ENCODE peak calls at places on chromosomes 12 and 14, in ten cellular contexts. O is psoas muscle, D is fibroblast of the aortic adventitia, K is left ventricle myocardium superior, V is choroid plexus epithelial cell, T is WERI-Rb-1, P is MV-4-11, B is RPMI8226, H is EH, E is bronchial epithelial cell. A is an unnamed sample.

GRCh38 chr12:101891462-101891971 is 14.1 kb downstream of the DRAM1 start:
- DNase-seq in D (peak), K (no peak), T (no peak), V (peak), B (peak), H (peak), O (no peak), E (peak), P (peak), A (no peak)

GRCh38 chr14:36585100-36585499 is 2.7 kb upstream of the NKX2-8 start:
- DNase-seq in K (no peak), E (no peak), B (no peak), D (no peak), H (no peak), T (no peak), P (no peak), V (no peak), O (no peak), A (no peak)

GRCh38 chr12:68451261-68452091 is 119.3 kb upstream of the MDM1 start:
- DNase-seq in H (peak), T (no peak), E (peak), V (peak), P (peak), K (no peak), D (peak), O (peak), B (peak), A (peak)

GRCh38 chr12:63228853-63229252 is 77.9 kb upstream of the AVPR1A start:
- DNase-seq in V (no peak), H (no peak), O (no peak), E (no peak), K (no peak), B (no peak), P (no peak), D (no peak), T (no peak), A (no peak)

GRCh38 chr14:81594012-81594411 is 60.4 kb upstream of the SEL1L start:
- DNase-seq in D (no peak), T (peak), B (no peak), K (peak), P (no peak), O (no peak), V (peak), H (no peak), E (peak), A (no peak)

GRCh38 chr14:20714593-20715250 is 26.2 kb downstream of the ANG start:
- DNase-seq in E (peak), T (no peak), D (peak), P (peak), H (peak), V (peak), B (no peak), K (peak), O (peak), A (no peak)

GRCh38 chr14:30389134-30389900 is 169.6 kb upstream of the G2E3 start:
- DNase-seq in V (peak), O (peak), D (peak), T (no peak), K (peak), P (no peak), B (peak), E (peak), H (no peak), A (no peak)

GRCh38 chr12:3204716-3205617 is 127.8 kb downstream of the TSPAN9 start:
- DNase-seq in T (peak), H (no peak), V (no peak), K (peak), D (no peak), B (no peak), P (no peak), O (no peak), E (no peak), A (no peak)

GRCh38 chr12:27899151-27899661 is 73.3 kb downstream of the PTHLH start:
- DNase-seq in E (peak), K (no peak), O (no peak), T (no peak), P (peak), V (peak), H (peak), B (no peak), D (peak), A (no peak)

GRCh38 chr14:60670994-60671393 is 21.7 kb upstream of the SIX1 start:
- DNase-seq in V (peak), H (no peak), O (no peak), D (no peak), E (no peak), T (no peak), P (no peak), K (no peak), B (no peak), A (no peak)

GRCh38 chr12:49902399-49903350 is 1.0 kb downstream of the FAIM2 start:
- DNase-seq in O (no peak), E (no peak), D (no peak), T (no peak), K (peak), V (no peak), H (no peak), P (no peak), B (no peak), A (no peak)

GRCh38 chr12:21852251-21852650 is 77.7 kb upstream of the KCNJ8 start:
- DNase-seq in H (peak), B (no peak), P (no peak), T (no peak), D (peak), O (no peak), E (peak), V (peak), K (no peak), A (no peak)

GRCh38 chr12:49636979-49637378 is 13.6 kb downstream of the PRPF40B start:
- DNase-seq in P (peak), H (peak), O (no peak), K (no peak), V (peak), E (peak), T (peak), B (peak), D (peak), A (peak)

GRCh38 chr12:120669055-120669828 is 17.7 kb upstream of the MLEC start:
- DNase-seq in B (peak), H (peak), K (no peak), D (peak), P (no peak), O (peak), E (no peak), V (peak), T (peak), A (no peak)

GRCh38 chr12:45191239-45191638 is 24.7 kb upstream of the ANO6 start:
- DNase-seq in V (peak), D (peak), T (no peak), K (no peak), H (peak), P (peak), O (no peak), E (peak), B (no peak), A (no peak)

GRCh38 chr14:61973981-61974380 is 211.8 kb downstream of the SNAPC1 start:
- DNase-seq in B (no peak), K (no peak), V (peak), T (no peak), H (peak), O (no peak), E (peak), P (no peak), D (no peak), A (no peak)

GRCh38 chr14:23829736-23830474 is 123.7 kb upstream of the DHRS4 start:
- DNase-seq in V (peak), T (no peak), H (peak), O (peak), P (peak), B (no peak), K (no peak), E (peak), D (peak), A (no peak)